ENCODE peak calls at places on chromosomes 16 and 17, in ten cellular contexts. S, M, J, V, Y, I, N, O, L and Q are unnamed samples.

GRCh38 chr17:9575381-9576072 is at the start of gene STX8:
- DNase-seq in S (peak), M (peak), J (peak), V (peak), Y (peak), I (peak), N (peak), O (peak), L (peak), Q (peak)

GRCh38 chr16:81524382-81524781 is 79.8 kb downstream of the CMIP start:
- DNase-seq in S (peak), M (no peak), J (no peak), V (no peak), Y (no peak), I (no peak), N (no peak), O (no peak), L (no peak), Q (no peak)

GRCh38 chr17:19457830-19458271 is 46.8 kb downstream of the RNF112 start:
- DNase-seq in S (no peak), M (no peak), J (peak), V (no peak), Y (no peak), I (no peak), N (no peak), O (no peak), L (no peak), Q (no peak)

GRCh38 chr17:39141915-39142664 is 9.3 kb downstream of the PLXDC1 start:
- DNase-seq in S (no peak), M (no peak), J (no peak), V (no peak), Y (no peak), I (no peak), N (no peak), O (no peak), L (no peak), Q (no peak)

GRCh38 chr16:411576-412265 is 10.0 kb downstream of the DECR2 start:
- DNase-seq in S (no peak), M (no peak), J (no peak), V (no peak), Y (no peak), I (no peak), N (no peak), O (no peak), L (no peak), Q (no peak)

GRCh38 chr17:31460226-31460721 is 68.8 kb downstream of the RAB11FIP4 start:
- DNase-seq in S (no peak), M (no peak), J (no peak), V (no peak), Y (no peak), I (no peak), N (no peak), O (no peak), L (no peak), Q (no peak)

GRCh38 chr17:72430611-72431432 is 310.0 kb downstream of the SOX9 start:
- DNase-seq in S (no peak), M (no peak), J (peak), V (no peak), Y (peak), I (no peak), N (no peak), O (no peak), L (no peak), Q (no peak)

GRCh38 chr16:85794696-85795095 is 4.6 kb downstream of the EMC8 start:
- DNase-seq in S (no peak), M (no peak), J (no peak), V (no peak), Y (no peak), I (no peak), N (no peak), O (no peak), L (no peak), Q (no peak)

GRCh38 chr17:7405882-7406825 is 1.5 kb upstream of the NLGN2 start:
- DNase-seq in S (no peak), M (no peak), J (no peak), V (no peak), Y (no peak), I (no peak), N (no peak), O (no peak), L (no peak), Q (no peak)

GRCh38 chr16:70252355-70252988 is 732 bp upstream of the EXOSC6 start:
- DNase-seq in S (no peak), M (no peak), J (peak), V (peak), Y (no peak), I (peak), N (no peak), O (no peak), L (no peak), Q (no peak)

GRCh38 chr16:71626018-71626857 is at the start of gene MARVELD3:
- DNase-seq in S (peak), M (no peak), J (peak), V (peak), Y (peak), I (peak), N (no peak), O (no peak), L (no peak), Q (no peak)

GRCh38 chr17:82246040-82246364 is 17.2 kb downstream of the SLC16A3 start:
- DNase-seq in S (no peak), M (no peak), J (no peak), V (no peak), Y (no peak), I (no peak), N (no peak), O (no peak), L (no peak), Q (no peak)

GRCh38 chr17:3732171-3732570 is 8.5 kb downstream of the HASPIN start:
- DNase-seq in S (no peak), M (no peak), J (no peak), V (no peak), Y (peak), I (no peak), N (peak), O (no peak), L (no peak), Q (no peak)

GRCh38 chr17:9792181-9792840 is 919 bp upstream of the DHRS7C start:
- DNase-seq in S (no peak), M (no peak), J (no peak), V (no peak), Y (no peak), I (no peak), N (no peak), O (no peak), L (no peak), Q (no peak)

GRCh38 chr17:61152898-61153297 is 246.7 kb upstream of the TBX2 start:
- DNase-seq in S (no peak), M (no peak), J (no peak), V (no peak), Y (no peak), I (peak), N (no peak), O (no peak), L (no peak), Q (no peak)

GRCh38 chr17:58329035-58329807 is 626 bp upstream of the TSPOAP1 start:
- DNase-seq in S (peak), M (peak), J (no peak), V (no peak), Y (peak), I (no peak), N (peak), O (no peak), L (no peak), Q (no peak)

GRCh38 chr16:4052801-4053662 is 63.2 kb downstream of the ADCY9 start:
- DNase-seq in S (no peak), M (no peak), J (no peak), V (no peak), Y (peak), I (peak), N (no peak), O (no peak), L (no peak), Q (peak)

GRCh38 chr17:59761385-59762021 is 54.0 kb downstream of the VMP1 start:
- DNase-seq in S (no peak), M (no peak), J (peak), V (no peak), Y (no peak), I (no peak), N (no peak), O (no peak), L (peak), Q (no peak)

GRCh38 chr17:15247891-15248529 is 17.1 kb downstream of the PMP22 start:
- DNase-seq in S (no peak), M (no peak), J (peak), V (no peak), Y (no peak), I (no peak), N (no peak), O (no peak), L (no peak), Q (no peak)

GRCh38 chr16:88921603-88921995 is 55.1 kb upstream of the PABPN1L start:
- DNase-seq in S (no peak), M (no peak), J (no peak), V (no peak), Y (no peak), I (no peak), N (no peak), O (no peak), L (no peak), Q (no peak)

GRCh38 chr16:81482329-81483063 is 37.9 kb downstream of the CMIP start:
- DNase-seq in S (no peak), M (no peak), J (no peak), V (peak), Y (no peak), I (no peak), N (peak), O (no peak), L (no peak), Q (no peak)

GRCh38 chr17:81097134-81097942 is 62.4 kb downstream of the BAIAP2 start:
- DNase-seq in S (peak), M (peak), J (peak), V (peak), Y (peak), I (no peak), N (peak), O (no peak), L (peak), Q (peak)

GRCh38 chr17:45346255-45347015 is 29.6 kb upstream of the MAP3K14 start:
- DNase-seq in S (no peak), M (no peak), J (no peak), V (no peak), Y (peak), I (no peak), N (no peak), O (no peak), L (peak), Q (no peak)

GRCh38 chr17:80950466-80951120 is 41.0 kb upstream of the CHMP6 start:
- DNase-seq in S (no peak), M (no peak), J (no peak), V (no peak), Y (no peak), I (no peak), N (no peak), O (no peak), L (no peak), Q (no peak)

GRCh38 chr16:5060073-5060641 is 5.6 kb downstream of the C16orf89 start:
- DNase-seq in S (no peak), M (no peak), J (no peak), V (no peak), Y (no peak), I (no peak), N (no peak), O (no peak), L (no peak), Q (no peak)

GRCh38 chr16:24950275-24950674 is 64.9 kb downstream of the ARHGAP17 start:
- DNase-seq in S (no peak), M (no peak), J (no peak), V (no peak), Y (peak), I (no peak), N (no peak), O (no peak), L (peak), Q (peak)

GRCh38 chr16:868386-868755 is 67.8 kb upstream of the GNG13 start:
- DNase-seq in S (no peak), M (no peak), J (no peak), V (no peak), Y (no peak), I (no peak), N (no peak), O (no peak), L (no peak), Q (no peak)

GRCh38 chr17:80295146-80295545 is 34.5 kb downstream of the RNF213 start:
- DNase-seq in S (no peak), M (no peak), J (no peak), V (no peak), Y (no peak), I (no peak), N (no peak), O (no peak), L (no peak), Q (no peak)

GRCh38 chr17:8153550-8153956 is 1.3 kb upstream of the PER1 start:
- DNase-seq in S (no peak), M (no peak), J (no peak), V (no peak), Y (peak), I (no peak), N (no peak), O (no peak), L (peak), Q (peak)

GRCh38 chr16:73126453-73126853 is 78.5 kb upstream of the ZFHX3 start:
- DNase-seq in S (no peak), M (no peak), J (no peak), V (no peak), Y (peak), I (no peak), N (no peak), O (no peak), L (peak), Q (peak)

GRCh38 chr17:2871205-2871604 is 75.0 kb downstream of the RAP1GAP2 start:
- DNase-seq in S (no peak), M (no peak), J (peak), V (no peak), Y (no peak), I (no peak), N (no peak), O (no peak), L (no peak), Q (no peak)

GRCh38 chr17:57502696-57503307 is 242.3 kb downstream of the CCDC182 start:
- DNase-seq in S (no peak), M (no peak), J (no peak), V (no peak), Y (no peak), I (no peak), N (no peak), O (no peak), L (no peak), Q (no peak)

GRCh38 chr16:375927-376816 is 5.6 kb downstream of the PGAP6 start:
- DNase-seq in S (no peak), M (no peak), J (no peak), V (no peak), Y (no peak), I (no peak), N (no peak), O (no peak), L (no peak), Q (no peak)

GRCh38 chr16:80707686-80708085 is 96.7 kb downstream of the CDYL2 start:
- DNase-seq in S (no peak), M (no peak), J (no peak), V (no peak), Y (no peak), I (no peak), N (no peak), O (no peak), L (no peak), Q (no peak)